ENCODE peak calls at places on chromosomes 12 and 14, in five cellular contexts. Y is pancreas, D is tibial nerve, J is neural crest cell, W is heart left ventricle. P is an unnamed sample.

GRCh38 chr14:100748403-100748802 is 21.7 kb downstream of the DLK1 start:
- DNase-seq in J (no peak), W (no peak), Y (no peak), D (no peak), P (no peak)

GRCh38 chr12:127118251-127118650 is 1148.7 kb upstream of the TMEM132C start:
- DNase-seq in Y (no peak), D (no peak), J (no peak), W (no peak), P (no peak)

GRCh38 chr12:57430117-57430930 is 519 bp downstream of the R3HDM2 start:
- DNase-seq in J (peak), W (peak), Y (no peak), D (no peak), P (peak)

GRCh38 chr12:52615208-52615868 is 3.0 kb downstream of the KRT73 start:
- DNase-seq in W (no peak), J (no peak), D (no peak), Y (no peak), P (no peak)

GRCh38 chr12:72832024-72832423 is 559.9 kb downstream of the TRHDE start:
- DNase-seq in W (peak), J (no peak), Y (no peak), D (no peak), P (no peak)

GRCh38 chr12:7609480-7609879 is 56.2 kb downstream of the APOBEC1 start:
- DNase-seq in J (no peak), D (no peak), Y (no peak), W (no peak), P (no peak)

GRCh38 chr14:23351681-23352505 is 794 bp downstream of the SLC22A17 start:
- DNase-seq in Y (no peak), J (peak), D (no peak), W (no peak), P (no peak)

GRCh38 chr12:104055686-104056388 is 5.8 kb upstream of the GLT8D2 start:
- DNase-seq in Y (peak), W (peak), J (no peak), D (no peak), P (peak)

GRCh38 chr12:107152331-107152730 is 59.0 kb upstream of the CRY1 start:
- DNase-seq in D (no peak), W (no peak), J (no peak), Y (no peak), P (no peak)

GRCh38 chr12:112839386-112839972 is 47.9 kb downstream of the RPH3A start:
- DNase-seq in D (no peak), J (no peak), W (no peak), Y (no peak), P (no peak)

GRCh38 chr12:47748507-47748828 is 10.2 kb downstream of the RAPGEF3 start:
- DNase-seq in D (no peak), J (no peak), W (no peak), Y (no peak), P (no peak)

GRCh38 chr14:55355922-55356321 is 55.7 kb downstream of the ATG14 start:
- DNase-seq in W (no peak), J (no peak), D (no peak), Y (no peak), P (no peak)

GRCh38 chr14:32808574-32809098 is 130.0 kb upstream of the NPAS3 start:
- DNase-seq in Y (peak), W (no peak), J (no peak), D (no peak), P (no peak)

GRCh38 chr14:36443374-36443773 is 76.7 kb downstream of the NKX2-1 start:
- DNase-seq in Y (no peak), J (no peak), W (no peak), D (no peak), P (no peak)

GRCh38 chr12:57732726-57733593 is 5.6 kb downstream of the AGAP2 start:
- DNase-seq in D (no peak), Y (no peak), W (no peak), J (no peak), P (no peak)

GRCh38 chr12:81520064-81520945 is 238.8 kb downstream of the PPFIA2 start:
- DNase-seq in W (no peak), J (no peak), Y (no peak), D (no peak), P (no peak)

GRCh38 chr14:69088523-69089445 is 64.1 kb downstream of the DCAF5 start:
- DNase-seq in D (no peak), J (no peak), W (no peak), Y (no peak), P (no peak)

GRCh38 chr12:113396828-113397496 is 6.7 kb downstream of the SDS start:
- DNase-seq in Y (no peak), W (no peak), J (no peak), D (no peak), P (no peak)

GRCh38 chr14:85315891-85316290 is 214.1 kb upstream of the FLRT2 start:
- DNase-seq in Y (no peak), J (no peak), W (no peak), D (no peak), P (no peak)

GRCh38 chr12:67052981-67053380 is 216.2 kb upstream of the CAND1 start:
- DNase-seq in D (no peak), J (no peak), Y (no peak), W (no peak), P (no peak)

GRCh38 chr14:100955201-100955600 is 51.7 kb upstream of the RTL1 start:
- DNase-seq in J (no peak), W (no peak), Y (no peak), D (no peak), P (no peak)

GRCh38 chr14:95496690-95497241 is 19.7 kb downstream of the SYNE3 start:
- DNase-seq in W (peak), Y (no peak), D (no peak), J (no peak), P (no peak)

GRCh38 chr12:124898200-124898950 is 16.1 kb downstream of the UBC start:
- DNase-seq in Y (peak), W (no peak), J (no peak), D (no peak), P (peak)

GRCh38 chr14:22276913-22277816 is 311.9 kb downstream of the DAD1 start:
- DNase-seq in D (no peak), W (no peak), J (no peak), Y (no peak), P (no peak)

GRCh38 chr12:111429760-111430417 is 24.2 kb downstream of the SH2B3 start:
- DNase-seq in D (no peak), W (peak), Y (no peak), J (no peak), P (no peak)

GRCh38 chr14:60485600-60486251 is at the start of gene C14orf39:
- DNase-seq in W (no peak), D (no peak), Y (no peak), J (peak), P (no peak)

GRCh38 chr12:132204822-132205270 is 60.6 kb downstream of the NOC4L start:
- DNase-seq in Y (no peak), J (no peak), D (no peak), W (no peak), P (no peak)

GRCh38 chr12:130958557-130959140 is 4.9 kb downstream of the ADGRD1 start:
- DNase-seq in Y (no peak), J (no peak), W (no peak), D (no peak), P (no peak)

GRCh38 chr12:84874125-84874824 is 38.3 kb downstream of the SLC6A15 start:
- DNase-seq in D (no peak), Y (no peak), W (no peak), J (no peak), P (no peak)

GRCh38 chr14:61472801-61473376 is 151.5 kb downstream of the PRKCH start:
- DNase-seq in J (no peak), W (no peak), Y (no peak), D (no peak), P (no peak)

GRCh38 chr14:57492859-57493258 is 798 bp downstream of the CCDC198 start:
- DNase-seq in W (no peak), Y (no peak), D (no peak), J (no peak), P (no peak)

GRCh38 chr12:27772328-27773049 is 7.5 kb upstream of the KLHL42 start:
- DNase-seq in W (no peak), Y (no peak), J (no peak), D (no peak), P (no peak)

GRCh38 chr12:68908076-68908475 is 24.9 kb downstream of the CPM start:
- DNase-seq in D (no peak), J (no peak), Y (no peak), W (no peak), P (no peak)

GRCh38 chr12:18462437-18462836 is 201.1 kb downstream of the PIK3C2G start:
- DNase-seq in D (no peak), J (no peak), W (no peak), Y (no peak), P (no peak)

DNA sequence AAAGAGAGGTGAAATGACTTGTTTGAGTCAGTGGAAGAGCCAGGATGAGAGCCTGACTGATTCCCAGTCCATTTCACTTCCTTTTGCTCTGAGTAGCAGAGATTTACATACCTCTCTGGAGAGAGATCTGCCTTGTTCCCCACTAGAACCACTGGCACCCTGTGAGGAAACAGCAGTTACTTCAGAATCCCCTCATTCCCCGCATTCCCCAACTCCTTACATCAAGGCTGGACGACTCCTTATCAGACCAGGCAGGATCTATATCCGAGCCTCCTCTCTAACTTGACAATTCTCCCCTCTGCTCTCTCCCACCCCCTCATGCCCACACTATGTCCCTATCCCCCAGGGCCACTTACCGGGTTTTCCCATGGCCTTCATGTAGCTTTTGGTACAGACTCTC is 3.7 kb downstream of the RHEBL1 start:
- DNase-seq in J (no peak), W (peak), Y (no peak), D (no peak), P (no peak)
- TF ChIP-seq CTCF in J (no peak), W (no peak), Y (no peak), D (no peak), P (no peak)

GRCh38 chr12:122067966-122068365 is 10.6 kb upstream of the MLXIP start:
- DNase-seq in D (peak), Y (no peak), W (peak), J (no peak), P (peak)

GRCh38 chr12:122073815-122074214 is 4.7 kb upstream of the MLXIP start:
- DNase-seq in Y (no peak), J (no peak), D (no peak), W (no peak), P (no peak)

GRCh38 chr12:122076743-122077495 is 1.6 kb upstream of the MLXIP start:
- DNase-seq in Y (no peak), D (no peak), J (no peak), W (peak), P (no peak)

GRCh38 chr12:122067548-122067947 is 11.0 kb upstream of the MLXIP start:
- DNase-seq in Y (no peak), J (no peak), D (no peak), W (no peak), P (no peak)

GRCh38 chr12:122072031-122072970 is 6.3 kb upstream of the MLXIP start:
- DNase-seq in W (peak), J (no peak), D (no peak), Y (no peak), P (peak)
- TF ChIP-seq CTCF in W (no peak), J (no peak), D (no peak), Y (no peak), P (no peak)

DNA sequence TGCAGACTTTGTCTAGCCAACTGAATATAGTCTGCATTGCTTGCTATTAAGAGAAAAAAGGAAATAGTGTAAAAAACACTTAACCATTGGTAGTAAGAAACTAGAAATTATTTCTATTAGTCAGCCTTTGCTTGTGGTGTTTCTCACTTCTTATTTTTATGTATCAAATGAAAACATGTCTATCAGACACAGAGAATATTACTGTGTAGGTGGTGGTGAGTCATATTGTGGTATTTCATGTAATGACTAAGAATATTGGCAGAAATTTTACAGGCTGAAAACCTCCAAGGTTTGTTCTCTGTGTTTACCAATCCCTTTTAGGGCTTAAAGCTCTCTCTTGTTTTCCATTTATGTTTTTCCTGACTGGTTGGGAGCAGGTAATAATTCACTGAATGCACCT is 87.2 kb downstream of the DAAM1 start:
- DNase-seq in J (no peak), W (no peak), Y (no peak), D (no peak), P (no peak)
- TF ChIP-seq CTCF in J (no peak), W (no peak), Y (no peak), D (no peak), P (no peak)

GRCh38 chr14:62616668-62617067 is 428.6 kb downstream of the KCNH5 start:
- DNase-seq in J (no peak), D (no peak), Y (no peak), W (no peak), P (no peak)

GRCh38 chr14:62614117-62614516 is 431.1 kb downstream of the KCNH5 start:
- DNase-seq in W (no peak), D (no peak), Y (no peak), J (no peak), P (no peak)
- TF ChIP-seq CTCF in W (no peak), D (no peak), Y (no peak), J (no peak), P (no peak)

GRCh38 chr14:76956253-76957090 is 72.0 kb downstream of the IRF2BPL start:
- DNase-seq in W (peak), Y (peak), D (peak), J (peak), P (peak)
- TF ChIP-seq CTCF in W (no peak), Y (no peak), D (peak), J (no peak), P (peak)

DNA sequence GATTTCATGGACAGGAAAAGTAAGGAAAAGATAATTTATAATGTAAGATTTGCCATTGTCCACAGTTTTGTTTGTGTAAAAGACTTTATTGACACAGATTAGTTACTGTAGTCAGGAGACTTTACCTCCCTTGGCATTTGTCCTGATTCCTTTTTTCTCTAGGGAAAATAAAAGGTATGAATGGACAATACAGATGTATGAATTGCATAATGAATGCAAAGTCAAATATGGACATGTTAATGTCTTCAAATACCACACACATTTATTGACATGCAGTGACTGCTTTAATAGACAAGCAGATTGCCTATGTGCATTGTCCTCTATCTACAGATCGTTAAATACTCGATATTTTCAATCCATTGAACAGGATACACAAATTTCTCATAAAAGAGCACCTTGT is 999.7 kb upstream of the SEL1L start:
- DNase-seq in J (no peak), D (no peak), Y (no peak), W (no peak), P (no peak)
- TF ChIP-seq CTCF in J (no peak), D (no peak), Y (no peak), W (no peak), P (no peak)

P was measured in stomach.